ENCODE peak calls at places on chromosomes 16 and 17, in four cellular contexts. One of them, this sample, is unnamed.
A peak's percentile ranks its signal among the peaks of the same experiment; 100 is the strongest.

GRCh38 chr17:74565116-74565515 is 2.2 kb downstream of the CD300H start:
- DNase-seq in upper lobe of right lung: no peak
- DNase-seq in neural progenitor cell: no peak
- DNase-seq in endodermal cell: no peak
- DNase-seq in this sample: no peak

GRCh38 chr16:21704266-21704665 is 40.5 kb downstream of the OTOA start:
- DNase-seq in endodermal cell: no peak
- DNase-seq in upper lobe of right lung: no peak
- DNase-seq in neural progenitor cell: no peak
- DNase-seq in this sample: no peak

GRCh38 chr17:69227536-69227935 is 1.1 kb downstream of the ABCA10 start:
- DNase-seq in neural progenitor cell: no peak
- DNase-seq in upper lobe of right lung: no peak
- DNase-seq in endodermal cell: no peak
- DNase-seq in this sample: no peak

GRCh38 chr17:66306413-66306812 is 4.0 kb downstream of the PRKCA start:
- DNase-seq in neural progenitor cell: no peak
- DNase-seq in endodermal cell: no peak
- DNase-seq in upper lobe of right lung: no peak
- DNase-seq in this sample: no peak

GRCh38 chr16:74216319-74216718 is 80.3 kb upstream of the PSMD7 start:
- DNase-seq in endodermal cell: no peak
- DNase-seq in neural progenitor cell: no peak
- DNase-seq in upper lobe of right lung: no peak
- DNase-seq in this sample: no peak

GRCh38 chr17:50817142-50817751 is 18.1 kb upstream of the WFIKKN2 start:
- DNase-seq in neural progenitor cell: peak; percentile 76
- DNase-seq in endodermal cell: peak; percentile 83
- DNase-seq in upper lobe of right lung: peak; percentile 84
- DNase-seq in this sample: peak; percentile 55

GRCh38 chr17:3843935-3844516 is 2.0 kb downstream of the NCBP3 start:
- DNase-seq in neural progenitor cell: peak; percentile 58
- DNase-seq in endodermal cell: peak; percentile 92
- DNase-seq in upper lobe of right lung: no peak
- DNase-seq in this sample: no peak

GRCh38 chr17:38410201-38410600 is 18.1 kb upstream of the ARHGAP23 start:
- DNase-seq in endodermal cell: no peak
- DNase-seq in neural progenitor cell: no peak
- DNase-seq in upper lobe of right lung: no peak
- DNase-seq in this sample: no peak

GRCh38 chr16:54862529-54862928 is 68.1 kb upstream of the IRX5 start:
- DNase-seq in upper lobe of right lung: no peak
- DNase-seq in endodermal cell: no peak
- DNase-seq in neural progenitor cell: peak; percentile 12
- DNase-seq in this sample: no peak

GRCh38 chr16:51510416-51510815 is 359.3 kb upstream of the SALL1 start:
- DNase-seq in endodermal cell: no peak
- DNase-seq in neural progenitor cell: no peak
- DNase-seq in upper lobe of right lung: no peak
- DNase-seq in this sample: no peak

GRCh38 chr17:30415491-30415890 is 36.8 kb downstream of the CPD start:
- DNase-seq in neural progenitor cell: no peak
- DNase-seq in endodermal cell: no peak
- DNase-seq in upper lobe of right lung: no peak
- DNase-seq in this sample: no peak

GRCh38 chr17:64180674-64181073 is 50.7 kb upstream of the ERN1 start:
- DNase-seq in endodermal cell: no peak
- DNase-seq in neural progenitor cell: no peak
- DNase-seq in upper lobe of right lung: peak; percentile 74
- DNase-seq in this sample: no peak

GRCh38 chr16:84059946-84060901 is 17.6 kb upstream of the SLC38A8 start:
- DNase-seq in upper lobe of right lung: peak; percentile 46
- DNase-seq in endodermal cell: no peak
- DNase-seq in neural progenitor cell: no peak
- DNase-seq in this sample: peak; percentile 28

DNA sequence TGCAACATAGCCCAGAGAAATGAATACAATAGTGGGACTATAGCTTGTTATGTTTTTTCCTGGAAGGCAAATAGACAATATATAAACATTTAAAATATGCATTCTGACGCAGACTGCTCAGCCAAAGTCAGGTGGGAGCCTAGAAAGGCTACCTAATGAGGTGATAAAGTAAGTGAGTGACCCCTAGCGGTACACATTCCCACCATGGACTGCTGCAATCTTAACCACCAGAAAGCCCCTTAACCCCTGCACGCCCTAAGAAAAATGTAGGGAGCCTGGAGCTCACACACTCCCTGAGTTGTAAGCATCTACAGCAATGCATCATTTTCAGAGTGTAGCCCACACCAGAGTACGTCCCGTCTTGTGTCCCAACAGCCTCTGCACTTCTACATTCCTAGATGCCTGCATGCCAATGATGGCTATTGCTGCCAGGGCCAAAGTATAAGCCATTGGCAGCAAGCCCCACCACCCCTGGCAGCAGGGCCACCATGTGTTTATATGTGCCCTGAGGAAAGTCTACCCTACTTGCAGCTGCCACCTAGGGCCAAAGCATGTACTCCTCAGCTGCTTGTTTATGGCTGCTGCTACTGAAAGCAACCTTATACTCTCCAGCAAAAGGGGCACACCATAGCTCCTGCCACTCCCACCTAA is 127.6 kb downstream of the KIF2B start:
- DNase-seq in neural progenitor cell: peak; percentile 63
- DNase-seq in upper lobe of right lung: no peak
- DNase-seq in endodermal cell: peak; percentile 85
- DNase-seq in this sample: no peak
- TF ChIP-seq CTCF in neural progenitor cell: peak; percentile 62
- TF ChIP-seq CTCF in upper lobe of right lung: no peak
- TF ChIP-seq CTCF in endodermal cell: peak; percentile 81
- TF ChIP-seq CTCF in this sample: peak; percentile 4

DNA sequence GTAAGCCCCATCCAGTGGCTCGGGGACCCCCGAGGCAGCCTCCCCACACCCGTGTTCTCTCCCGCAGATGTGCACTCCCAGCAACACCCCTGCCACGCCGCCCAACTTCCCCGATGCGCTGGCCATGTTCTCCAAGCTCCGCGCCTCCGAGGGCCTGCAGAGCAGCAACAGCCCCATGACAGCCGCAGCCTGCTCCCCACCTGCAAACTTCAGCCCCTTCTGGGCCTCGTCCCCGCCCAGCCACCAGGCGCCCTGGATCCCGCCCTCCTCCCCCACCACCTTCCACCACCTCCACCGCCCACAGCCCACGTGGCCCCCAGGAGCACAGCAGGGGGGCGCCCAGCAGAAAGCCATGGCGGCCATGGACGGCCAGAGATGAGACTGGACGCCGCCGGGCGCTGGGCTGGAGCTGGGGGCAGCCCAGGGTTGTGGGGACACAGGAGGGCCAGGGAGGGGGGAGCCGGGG is 5.0 kb downstream of the UBALD2 start:
- DNase-seq in upper lobe of right lung: no peak
- DNase-seq in neural progenitor cell: no peak
- DNase-seq in endodermal cell: no peak
- DNase-seq in this sample: no peak
- H3K4me3 ChIP-seq in upper lobe of right lung: no peak overlapping the region
- H3K4me3 ChIP-seq in neural progenitor cell: no peak overlapping the region
- H3K4me3 ChIP-seq in endodermal cell: no peak overlapping the region
- H3K4me3 ChIP-seq in this sample: peak overlapping the region; percentile 86

DNA sequence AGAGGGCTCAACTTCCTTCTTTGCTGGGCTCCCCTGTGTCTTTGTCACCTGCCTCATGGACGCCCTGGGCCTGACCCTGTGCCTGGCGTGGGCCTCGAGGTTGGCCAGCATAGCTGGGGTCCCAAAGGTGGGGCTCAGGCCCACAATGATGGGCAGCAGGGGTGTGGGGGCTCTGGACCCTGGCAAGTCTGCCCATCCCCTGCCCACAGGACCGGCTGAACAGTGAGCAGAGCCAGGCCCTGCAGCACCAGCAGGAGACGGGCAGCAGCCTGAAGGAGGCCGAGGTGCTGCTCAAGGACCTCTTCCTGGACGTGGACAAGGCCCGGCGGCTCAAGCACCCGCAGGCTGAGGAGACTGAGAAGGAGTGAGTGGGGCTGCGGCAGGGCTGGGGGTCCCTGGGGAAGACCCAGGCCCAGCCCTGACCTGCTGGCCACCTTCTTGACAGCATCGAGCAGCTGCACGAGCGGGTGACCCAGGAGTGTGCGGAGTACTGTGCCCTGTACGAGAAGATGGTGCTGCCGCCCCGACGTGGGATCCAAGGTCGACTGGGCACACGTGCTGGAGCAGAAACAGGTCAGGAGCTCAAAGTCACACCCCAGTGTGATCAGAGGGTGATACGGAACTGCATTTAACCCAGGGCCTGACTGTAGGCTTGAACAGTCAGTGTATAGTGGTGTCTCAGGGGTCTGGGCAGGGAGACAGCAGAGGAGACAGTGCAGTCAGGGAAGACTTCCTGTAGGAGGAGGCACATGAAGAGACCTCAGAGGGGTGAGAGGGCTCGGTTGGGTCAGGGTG is 3.8 kb downstream of the EVPLL start:
- DNase-seq in neural progenitor cell: no peak
- DNase-seq in upper lobe of right lung: peak; percentile 54
- DNase-seq in endodermal cell: no peak
- DNase-seq in this sample: no peak
- H3K27ac ChIP-seq in neural progenitor cell: no peak overlapping the region
- H3K27ac ChIP-seq in upper lobe of right lung: no peak overlapping the region
- H3K27ac ChIP-seq in endodermal cell: no peak overlapping the region
- H3K27ac ChIP-seq in this sample: no peak overlapping the region

GRCh38 chr16:3152022-3152272 is 17.1 kb downstream of the ZNF213 start:
- DNase-seq in upper lobe of right lung: no peak
- DNase-seq in neural progenitor cell: no peak
- DNase-seq in endodermal cell: peak; percentile 61
- DNase-seq in this sample: no peak
- TF ChIP-seq CTCF in upper lobe of right lung: no peak
- TF ChIP-seq CTCF in neural progenitor cell: no peak
- TF ChIP-seq CTCF in endodermal cell: no peak
- TF ChIP-seq CTCF in this sample: no peak

GRCh38 chr17:45342306-45342705 is 25.5 kb upstream of the MAP3K14 start:
- DNase-seq in endodermal cell: no peak
- DNase-seq in neural progenitor cell: no peak
- DNase-seq in upper lobe of right lung: peak; percentile 44
- DNase-seq in this sample: no peak
- H3K4me3 ChIP-seq in endodermal cell: no peak overlapping the region
- H3K4me3 ChIP-seq in neural progenitor cell: no peak overlapping the region
- H3K4me3 ChIP-seq in upper lobe of right lung: no peak overlapping the region
- H3K4me3 ChIP-seq in this sample: no peak overlapping the region